ENCODE peak calls at places on chromosomes 11 and 22, in four cellular contexts. B is type B pancreatic cell; X is activated naive CD4-positive, alpha-beta T cell treated with Interleukin-2 at 50 U/mL for 16 hours; V is lung. Q is an unnamed sample.

GRCh38 chr11:398826-399225 is 4.8 kb downstream of the PKP3 start:
- DNase-seq in X (no peak), B (no peak), V (no peak), Q (no peak)

GRCh38 chr11:3989251-3989650 is 105.3 kb upstream of the RRM1 start:
- DNase-seq in V (no peak), B (no peak), X (no peak), Q (no peak)

GRCh38 chr22:17845790-17846189 is 71.5 kb upstream of the BID start:
- DNase-seq in V (no peak), B (no peak), X (no peak), Q (no peak)

GRCh38 chr11:76700177-76701100 is 29.9 kb upstream of the LRRC32 start:
- DNase-seq in B (no peak), V (peak), X (no peak), Q (no peak)

GRCh38 chr11:118778898-118779297 is 12.1 kb downstream of the DDX6 start:
- DNase-seq in X (no peak), V (no peak), B (no peak), Q (no peak)

GRCh38 chr11:67167715-67168114 is 48.7 kb downstream of the KDM2A start:
- DNase-seq in V (no peak), X (no peak), B (no peak), Q (no peak)

GRCh38 chr22:23789638-23790037 is 2.9 kb downstream of the SMARCB1 start:
- DNase-seq in V (no peak), B (no peak), X (no peak), Q (no peak)

GRCh38 chr22:21967693-21968271 is 14.8 kb downstream of the TOP3B start:
- DNase-seq in X (no peak), V (no peak), B (no peak), Q (no peak)

GRCh38 chr11:78646564-78647185 is 72.0 kb upstream of the NARS2 start:
- DNase-seq in B (no peak), X (peak), V (peak), Q (peak)

GRCh38 chr22:27433585-27434190 is 367.9 kb downstream of the MN1 start:
- DNase-seq in X (no peak), B (no peak), V (no peak), Q (no peak)

GRCh38 chr11:57762235-57762866 is 749 bp downstream of the CTNND1 start:
- DNase-seq in V (no peak), B (no peak), X (no peak), Q (no peak)

GRCh38 chr11:76243157-76243556 is 36.9 kb upstream of the WNT11 start:
- DNase-seq in B (no peak), X (no peak), V (no peak), Q (no peak)

GRCh38 chr11:27863637-27864036 is 163.4 kb upstream of the BDNF start:
- DNase-seq in X (no peak), B (no peak), V (no peak), Q (no peak)

GRCh38 chr11:122633219-122633829 is 22.2 kb upstream of the UBASH3B start:
- DNase-seq in B (no peak), X (peak), V (no peak), Q (no peak)

GRCh38 chr22:30829901-30830550 is 135.4 kb downstream of the OSBP2 start:
- DNase-seq in X (no peak), V (no peak), B (peak), Q (peak)

GRCh38 chr22:26846645-26847044 is 189.3 kb downstream of the MIAT start:
- DNase-seq in X (no peak), B (no peak), V (no peak), Q (no peak)

GRCh38 chr11:121257289-121257688 is 35.3 kb upstream of the SC5D start:
- DNase-seq in B (no peak), X (no peak), V (no peak), Q (no peak)

GRCh38 chr11:71063129-71063528 is 189.2 kb downstream of the SHANK2 start:
- DNase-seq in X (no peak), V (no peak), B (no peak), Q (no peak)

GRCh38 chr11:73350908-73351636 is 25.1 kb upstream of the RELT start:
- DNase-seq in B (no peak), V (peak), X (peak), Q (peak)

GRCh38 chr22:39748877-39749276 is 144.7 kb downstream of the ENTHD1 start:
- DNase-seq in B (no peak), V (no peak), X (no peak), Q (no peak)

GRCh38 chr11:114569781-114570180 is 10.1 kb upstream of the NXPE1 start:
- DNase-seq in B (no peak), V (no peak), X (no peak), Q (no peak)

GRCh38 chr22:25141994-25142620 is 57.6 kb upstream of the CRYBB3 start:
- DNase-seq in B (no peak), V (no peak), X (no peak), Q (no peak)

GRCh38 chr11:95363710-95364109 is 132.7 kb upstream of the SESN3 start:
- DNase-seq in V (no peak), B (no peak), X (no peak), Q (no peak)

GRCh38 chr11:59263225-59263894 is 50.6 kb upstream of the MPEG1 start:
- DNase-seq in B (no peak), X (no peak), V (no peak), Q (peak)

GRCh38 chr11:69430566-69430965 is 50.9 kb upstream of the LINC01488 start:
- DNase-seq in X (no peak), V (no peak), B (no peak), Q (no peak)

GRCh38 chr11:40716344-40717178 is 742.9 kb downstream of the LRRC4C start:
- DNase-seq in B (no peak), X (no peak), V (no peak), Q (no peak)

GRCh38 chr11:57203359-57203758 is 21.6 kb downstream of the LRRC55 start:
- DNase-seq in B (no peak), X (no peak), V (peak), Q (peak)

GRCh38 chr11:45852712-45853101 is 5.4 kb downstream of the CRY2 start:
- DNase-seq in B (no peak), X (no peak), V (no peak), Q (no peak)

GRCh38 chr11:70128435-70128906 is 50.4 kb downstream of the ANO1 start:
- DNase-seq in V (no peak), X (no peak), B (no peak), Q (peak)

GRCh38 chr11:34749666-34750659 is 129.1 kb downstream of the EHF start:
- DNase-seq in V (peak), X (no peak), B (no peak), Q (peak)

GRCh38 chr11:83600656-83601055 is 314.5 kb upstream of the CCDC90B start:
- DNase-seq in X (no peak), B (no peak), V (no peak), Q (no peak)

GRCh38 chr11:123473941-123474668 is 44.0 kb downstream of the GRAMD1B start:
- DNase-seq in V (no peak), B (no peak), X (no peak), Q (no peak)

GRCh38 chr11:65430406-65431217 is 8.0 kb downstream of the NEAT1 start:
- DNase-seq in X (no peak), B (no peak), V (no peak), Q (peak)

GRCh38 chr22:45548991-45549736 is 46.5 kb downstream of the FBLN1 start:
- DNase-seq in V (no peak), X (no peak), B (no peak), Q (peak)

GRCh38 chr11:96228911-96229310 is 114.1 kb downstream of the MAML2 start:
- DNase-seq in B (no peak), X (no peak), V (no peak), Q (no peak)

GRCh38 chr11:88175004-88175706 is at the start of gene RAB38:
- DNase-seq in V (peak), X (peak), B (peak), Q (peak)

GRCh38 chr22:37219534-37219933 is 7.3 kb upstream of the SSTR3 start:
- DNase-seq in V (no peak), X (no peak), B (no peak), Q (no peak)

GRCh38 chr22:24433868-24434471 is 6.6 kb downstream of the ADORA2A start:
- DNase-seq in B (no peak), X (no peak), V (no peak), Q (no peak)

Q was measured in stomach.